ENCODE peak calls at places on chromosomes 2 and 18, in four cellular contexts. R, U, F and W are unnamed samples. For H3F3A, the result is how much of the 10 kb centered on the place peaks cover.

GRCh38 chr2:190578158-190579057 is 43.9 kb upstream of the NEMP2 start:
- DNase-seq in R (peak), U (no peak), F (peak), W (no peak)

GRCh38 chr2:223306371-223306770 is 254.4 kb downstream of the KCNE4 start:
- DNase-seq in R (peak), U (peak), F (peak), W (peak)

GRCh38 chr18:46696268-46696667 is 39.2 kb upstream of the LOXHD1 start:
- DNase-seq in R (no peak), U (no peak), F (no peak), W (no peak)

GRCh38 chr18:69758458-69758857 is 189.2 kb downstream of the CD226 start:
- DNase-seq in R (peak), U (no peak), F (peak), W (no peak)

GRCh38 chr2:113078350-113078839 is 10.6 kb downstream of the IL1F10 start:
- DNase-seq in R (peak), U (no peak), F (peak), W (no peak)

GRCh38 chr2:85312404-85312803 is 15.4 kb downstream of the TGOLN2 start:
- DNase-seq in R (peak), U (no peak), F (peak), W (no peak)

GRCh38 chr2:186129767-186130581 is 356.1 kb upstream of the ZC3H15 start:
- DNase-seq in R (peak), U (no peak), F (peak), W (no peak)

GRCh38 chr2:175804130-175804529 is 197.9 kb downstream of the LNPK start:
- DNase-seq in R (no peak), U (peak), F (no peak), W (no peak)

GRCh38 chr2:29232041-29232440 is 116.8 kb downstream of the CLIP4 start:
- DNase-seq in R (no peak), U (no peak), F (no peak), W (no peak)

GRCh38 chr2:224334083-224334482 is 67.8 kb downstream of the FAM124B start:
- DNase-seq in R (no peak), U (no peak), F (no peak), W (no peak)

GRCh38 chr2:109373791-109374547 is 239.8 kb downstream of the SEPTIN10 start:
- DNase-seq in R (no peak), U (no peak), F (no peak), W (no peak)

GRCh38 chr2:120937736-120938131 is 202.1 kb downstream of the GLI2 start:
- DNase-seq in R (peak), U (no peak), F (no peak), W (no peak)

GRCh38 chr2:68253211-68254068 is 1.1 kb upstream of the PPP3R1 start:
- DNase-seq in R (peak), U (peak), F (peak), W (peak)

GRCh38 chr2:204274991-204275390 is 270.3 kb upstream of the PARD3B start:
- DNase-seq in R (no peak), U (no peak), F (no peak), W (no peak)

GRCh38 chr18:1252534-1252933 is 347.9 kb downstream of the ADCYAP1 start:
- DNase-seq in R (no peak), U (no peak), F (peak), W (no peak)

GRCh38 chr2:56940054-56940453 is 756.3 kb downstream of the CCDC85A start:
- DNase-seq in R (no peak), U (no peak), F (no peak), W (no peak)

GRCh38 chr2:176540995-176541394 is 271.8 kb downstream of the MTX2 start:
- DNase-seq in R (no peak), U (no peak), F (no peak), W (no peak)

GRCh38 chr2:231676243-231676642 is 32.1 kb upstream of the PTMA start:
- DNase-seq in R (no peak), U (no peak), F (no peak), W (no peak)
- H3F3A ChIP-seq in R (under half), U (half or more), F (under half), W (under half)

GRCh38 chr2:174121612-174122011 is 126.7 kb downstream of the OLA1 start:
- DNase-seq in R (no peak), U (no peak), F (peak), W (no peak)

GRCh38 chr2:174120346-174120745 is 128.0 kb downstream of the OLA1 start:
- DNase-seq in R (peak), U (no peak), F (peak), W (no peak)

GRCh38 chr2:174122185-174122584 is 126.1 kb downstream of the OLA1 start:
- DNase-seq in R (peak), U (no peak), F (peak), W (no peak)

GRCh38 chr2:174121178-174121577 is 127.2 kb downstream of the OLA1 start:
- DNase-seq in R (no peak), U (no peak), F (peak), W (no peak)

DNA sequence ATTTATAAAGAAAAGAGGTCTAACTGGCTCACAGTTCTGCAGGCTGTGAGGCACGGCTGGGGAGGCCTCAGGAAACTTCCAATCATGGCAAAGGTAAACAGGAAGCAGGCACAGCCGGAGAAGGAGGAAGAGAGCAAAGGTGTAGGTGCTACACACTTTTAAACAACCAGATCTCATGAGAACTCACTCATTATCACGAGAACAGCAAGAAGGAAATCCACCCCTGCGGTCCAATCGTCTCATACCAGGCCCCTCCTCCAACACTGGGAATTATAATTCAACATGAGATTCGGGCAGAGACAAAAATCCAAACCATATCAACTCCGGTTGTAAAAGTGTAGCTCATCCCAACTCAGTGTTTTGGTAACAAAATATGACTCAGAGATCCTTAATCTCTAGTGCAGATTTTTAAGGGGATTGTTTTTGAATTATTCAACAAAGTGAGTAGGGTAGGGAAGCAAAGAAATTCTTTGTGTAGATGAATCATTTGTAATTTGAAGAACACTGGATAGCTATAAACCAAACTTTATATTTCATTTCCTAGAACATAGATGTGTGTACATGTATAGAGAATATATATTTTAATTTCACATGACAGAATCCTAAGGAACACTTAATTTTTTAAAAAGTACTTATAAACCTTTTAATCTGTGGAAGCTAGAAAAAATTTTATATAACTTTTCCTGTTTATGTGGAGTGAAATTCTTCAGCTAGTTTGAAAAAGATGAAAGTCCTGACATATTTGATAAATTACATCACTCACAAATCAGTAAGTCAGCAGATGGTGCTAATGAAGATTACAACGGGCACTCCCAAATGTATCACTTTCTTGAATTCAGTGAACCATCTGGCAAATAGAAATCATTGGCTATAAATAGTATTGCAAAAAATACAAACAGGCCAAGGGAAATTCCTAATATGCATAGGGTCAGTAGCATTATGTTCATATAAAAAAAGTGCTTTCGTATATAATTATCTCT is 130.1 kb downstream of the OLA1 start:
- DNase-seq in R (peak), U (no peak), F (peak), W (no peak)
- H3F3A ChIP-seq in R (under half), U (under half), F (under half), W (under half)

DNA sequence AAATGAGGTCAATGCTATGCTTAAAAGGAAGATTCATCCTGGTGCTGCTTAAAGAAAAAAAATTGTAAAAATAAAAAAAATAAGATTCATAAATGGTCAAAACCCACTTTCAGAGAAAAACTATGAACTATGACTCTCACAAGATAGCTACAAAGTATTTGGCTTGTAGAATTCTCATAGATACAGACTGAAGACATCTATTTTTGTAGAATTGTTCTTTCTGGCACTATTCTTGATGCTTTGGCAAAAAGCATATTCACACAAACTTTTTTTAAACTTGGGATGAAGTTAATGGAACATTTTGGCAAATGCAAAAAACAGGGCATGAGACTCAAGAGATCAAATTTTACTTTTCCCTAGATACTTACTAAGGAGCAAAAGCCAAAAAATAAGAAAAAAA is 12.5 kb upstream of the ANKRD29 start:
- DNase-seq in R (no peak), U (no peak), F (no peak), W (no peak)
- H3F3A ChIP-seq in R (under half), U (under half), F (under half), W (under half)

GRCh38 chr2:88627055-88627855 is at the start of gene EIF2AK3:
- DNase-seq in R (peak), U (peak), F (peak), W (peak)

GRCh38 chr2:88626171-88627054 is 851 bp downstream of the EIF2AK3 start:
- DNase-seq in R (peak), U (peak), F (peak), W (peak)

GRCh38 chr2:88622307-88622706 is 5.0 kb downstream of the EIF2AK3 start:
- DNase-seq in R (no peak), U (no peak), F (no peak), W (no peak)

GRCh38 chr2:88621432-88621831 is 5.8 kb downstream of the EIF2AK3 start:
- DNase-seq in R (no peak), U (no peak), F (no peak), W (no peak)

DNA sequence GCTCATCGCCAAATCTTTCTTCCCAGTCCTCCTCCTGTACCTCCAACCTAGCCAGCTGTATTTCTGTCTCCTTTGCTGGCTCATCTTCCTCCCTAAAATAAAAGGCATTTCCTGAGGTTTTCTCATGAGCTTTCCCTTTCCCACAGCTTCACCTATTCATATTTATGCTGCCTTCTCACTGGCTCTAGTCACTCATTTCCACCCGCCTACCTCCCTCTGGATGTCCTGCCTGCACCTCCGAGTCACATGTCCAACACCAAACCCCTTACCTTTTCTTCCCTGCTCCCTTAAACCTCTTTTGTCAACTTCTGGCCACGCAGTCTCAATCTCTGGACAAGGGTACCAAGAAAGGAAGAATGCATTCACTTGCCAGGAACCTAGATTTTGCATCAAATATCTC is 2.8 kb downstream of the EIF2AK3 start:
- DNase-seq in R (no peak), U (no peak), F (no peak), W (no peak)
- H3F3A ChIP-seq in R (under half), U (under half), F (under half), W (half or more)

GRCh38 chr2:55113976-55114564 is 63.8 kb upstream of the RTN4 start:
- DNase-seq in R (peak), U (no peak), F (no peak), W (no peak)
- H3F3A ChIP-seq in R (under half), U (under half), F (under half), W (under half)

GRCh38 chr18:74480149-74480651 is 16.0 kb upstream of the CNDP2 start:
- DNase-seq in R (no peak), U (no peak), F (peak), W (no peak)

GRCh38 chr18:74477771-74478170 is 18.4 kb upstream of the CNDP2 start:
- DNase-seq in R (peak), U (no peak), F (no peak), W (no peak)

GRCh38 chr18:74479486-74480148 is 16.5 kb upstream of the CNDP2 start:
- DNase-seq in R (no peak), U (no peak), F (no peak), W (no peak)

GRCh38 chr18:74478876-74479275 is 17.3 kb upstream of the CNDP2 start:
- DNase-seq in R (no peak), U (no peak), F (no peak), W (no peak)

GRCh38 chr18:74478316-74478715 is 17.8 kb upstream of the CNDP2 start:
- DNase-seq in R (no peak), U (no peak), F (no peak), W (no peak)
- H3F3A ChIP-seq in R (under half), U (under half), F (under half), W (under half)

DNA sequence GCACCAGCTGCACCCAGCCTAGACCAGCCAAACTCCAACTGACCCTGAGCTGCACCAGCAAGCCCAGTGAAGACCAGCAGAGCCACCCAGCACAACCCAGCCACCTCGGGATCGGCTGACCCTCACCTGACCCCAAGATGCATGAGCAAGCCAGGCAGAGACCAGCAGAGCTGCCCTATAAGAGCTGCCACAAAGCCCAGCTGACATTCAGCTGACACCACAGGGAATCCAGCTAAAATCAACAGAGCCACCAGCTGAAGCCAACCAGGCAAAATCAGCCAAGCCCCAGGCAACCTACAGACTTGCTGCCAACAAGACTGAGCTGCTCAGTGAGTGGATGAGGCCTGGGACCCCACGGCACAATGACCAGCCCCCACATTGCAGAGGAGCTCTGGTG is 54.6 kb downstream of the CYP27C1 start:
- DNase-seq in R (no peak), U (no peak), F (no peak), W (peak)
- H3F3A ChIP-seq in R (under half), U (under half), F (under half), W (under half)

DNA sequence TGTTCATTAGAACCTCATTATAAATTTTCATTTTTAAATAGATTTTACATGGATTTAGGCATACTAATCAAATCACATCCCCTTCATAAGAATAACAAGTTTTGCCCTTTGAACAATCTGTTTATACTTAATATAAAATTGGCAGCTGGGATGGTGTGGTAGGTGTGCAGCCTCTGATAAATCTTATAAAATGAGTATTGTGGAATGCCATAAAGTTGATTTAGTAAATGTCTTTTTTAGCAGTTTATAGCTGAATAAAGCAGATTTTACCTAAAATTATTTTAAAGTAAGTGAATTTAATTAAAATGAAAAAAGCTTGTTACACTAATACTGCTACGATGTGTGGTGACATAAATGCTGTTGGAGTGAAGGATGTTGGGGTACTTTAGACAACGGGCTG is 35.5 kb downstream of the VAPA start:
- DNase-seq in R (no peak), U (no peak), F (no peak), W (no peak)
- H3F3A ChIP-seq in R (under half), U (under half), F (under half), W (under half)

GRCh38 chr18:44709297-44710117 is 28.8 kb downstream of the SETBP1 start:
- DNase-seq in R (no peak), U (no peak), F (no peak), W (peak)
- H3F3A ChIP-seq in R (under half), U (under half), F (under half), W (under half)

DNA sequence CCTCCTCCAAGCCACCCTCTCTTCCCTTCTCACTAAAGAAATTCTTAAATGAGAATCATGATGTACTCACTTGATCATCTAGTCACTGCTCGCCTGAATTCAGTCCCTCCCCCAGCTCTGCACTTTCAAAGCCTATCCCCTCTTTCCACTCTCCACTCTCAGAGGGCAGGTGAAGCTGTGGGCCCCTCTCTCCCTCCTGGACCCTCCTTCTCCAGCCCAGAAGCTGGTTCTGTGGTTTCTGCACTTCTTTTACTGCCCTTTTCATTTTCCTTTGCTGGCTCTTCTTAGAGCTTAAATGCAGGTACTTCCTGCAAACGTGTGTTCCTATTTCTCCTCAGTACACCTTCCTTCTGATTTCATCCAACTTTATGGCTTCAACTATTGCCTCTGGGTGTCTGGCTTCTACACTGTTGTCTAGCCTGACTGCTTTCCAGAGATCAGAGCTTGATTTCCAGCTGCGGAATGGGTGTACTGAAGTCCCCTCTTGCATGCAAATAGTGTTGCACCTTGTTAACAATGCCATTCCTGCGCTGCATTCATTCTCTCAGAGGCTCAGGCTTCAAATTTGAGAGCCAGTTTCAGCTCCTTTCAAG is 15.2 kb upstream of the TXNDC2 start:
- DNase-seq in R (no peak), U (no peak), F (no peak), W (no peak)
- H3F3A ChIP-seq in R (under half), U (under half), F (under half), W (under half)